ENCODE peak calls at places on chromosomes 12 and 14, in nine cellular contexts. U is heart right ventricle; K is ovary; L is effector memory CD4-positive, alpha-beta T cell; Q is vagina; I is stomach; W is left lung; A is naive thymus-derived CD4-positive, alpha-beta T cell; X is CD4-positive, alpha-beta memory T cell. E is an unnamed sample.

GRCh38 chr14:52730708-52731111 is 744 bp downstream of the STYX start:
- DNase-seq in U (no peak), K (no peak), L (no peak), Q (no peak), I (no peak), W (no peak), A (no peak), X (no peak), E (no peak)

GRCh38 chr12:110022980-110023633 is 23.9 kb downstream of the ANKRD13A start:
- DNase-seq in U (no peak), K (no peak), L (no peak), Q (no peak), I (no peak), W (no peak), A (no peak), X (no peak), E (no peak)

GRCh38 chr14:96136361-96136760 is 68.3 kb upstream of the BDKRB2 start:
- DNase-seq in U (no peak), K (no peak), L (no peak), Q (no peak), I (no peak), W (no peak), A (no peak), X (no peak), E (no peak)

GRCh38 chr12:46549527-46550265 is 177.1 kb upstream of the SLC38A2 start:
- DNase-seq in U (no peak), K (no peak), L (no peak), Q (no peak), I (no peak), W (no peak), A (peak; percentile 53), X (no peak), E (no peak)

GRCh38 chr12:100376166-100376565 is 19.3 kb downstream of the SLC17A8 start:
- DNase-seq in U (no peak), K (no peak), L (no peak), Q (no peak), I (no peak), W (no peak), A (no peak), X (no peak), E (no peak)

GRCh38 chr12:129771238-129771637 is 132.6 kb downstream of the TMEM132D start:
- DNase-seq in U (no peak), K (no peak), L (no peak), Q (no peak), I (no peak), W (no peak), A (no peak), X (no peak), E (no peak)

GRCh38 chr12:110786012-110786411 is 43.3 kb upstream of the PPP1CC start:
- DNase-seq in U (no peak), K (no peak), L (no peak), Q (no peak), I (no peak), W (no peak), A (no peak), X (no peak), E (no peak)

GRCh38 chr12:46983959-46984833 is 95.2 kb upstream of the PCED1B start:
- DNase-seq in U (no peak), K (no peak), L (no peak), Q (no peak), I (no peak), W (no peak), A (no peak), X (peak; percentile 21), E (no peak)

GRCh38 chr12:117151195-117152031 is 38.9 kb downstream of the FBXO21 start:
- DNase-seq in U (peak; percentile 73), K (peak; percentile 73), L (no peak), Q (no peak), I (peak; percentile 60), W (peak; percentile 54), A (no peak), X (no peak), E (no peak)

GRCh38 chr12:70190252-70191010 is 52.8 kb upstream of the CNOT2 start:
- DNase-seq in U (no peak), K (no peak), L (no peak), Q (no peak), I (no peak), W (no peak), A (no peak), X (no peak), E (no peak)

GRCh38 chr14:36901846-36902245 is 240.2 kb downstream of the PAX9 start:
- DNase-seq in U (no peak), K (no peak), L (no peak), Q (no peak), I (no peak), W (no peak), A (no peak), X (no peak), E (no peak)

GRCh38 chr14:21298358-21298757 is 18.5 kb downstream of the RPGRIP1 start:
- DNase-seq in U (no peak), K (no peak), L (no peak), Q (no peak), I (no peak), W (no peak), A (no peak), X (no peak), E (no peak)

GRCh38 chr12:32021346-32021773 is 62.1 kb downstream of the RESF1 start:
- DNase-seq in U (no peak), K (no peak), L (no peak), Q (no peak), I (no peak), W (no peak), A (no peak), X (no peak), E (no peak)
- H3K9me3 ChIP-seq in U (no peaks in the 10 kb centered on the region), K (no peaks in the 10 kb centered on the region), L (no peaks in the 10 kb centered on the region), Q (no peaks in the 10 kb centered on the region), I (no peaks in the 10 kb centered on the region), W (no peaks in the 10 kb centered on the region), A (no peaks in the 10 kb centered on the region), X (no peaks in the 10 kb centered on the region), E (no peaks in the 10 kb centered on the region)

GRCh38 chr12:132924356-132924755 is 31.8 kb downstream of the ZNF605 start:
- DNase-seq in U (no peak), K (no peak), L (no peak), Q (no peak), I (no peak), W (no peak), A (no peak), X (no peak), E (no peak)

GRCh38 chr12:132921685-132922084 is 34.3 kb upstream of the CHFR start:
- DNase-seq in U (no peak), K (no peak), L (no peak), Q (no peak), I (no peak), W (no peak), A (no peak), X (no peak), E (no peak)

GRCh38 chr12:132923356-132923909 is 32.7 kb downstream of the ZNF605 start:
- DNase-seq in U (no peak), K (no peak), L (no peak), Q (no peak), I (no peak), W (no peak), A (no peak), X (no peak), E (no peak)

GRCh38 chr12:132925597-132926416 is 30.3 kb downstream of the ZNF605 start:
- DNase-seq in U (no peak), K (no peak), L (no peak), Q (no peak), I (no peak), W (no peak), A (no peak), X (no peak), E (no peak)

GRCh38 chr12:132922676-132923075 is 33.4 kb downstream of the ZNF605 start:
- DNase-seq in U (no peak), K (no peak), L (no peak), Q (no peak), I (no peak), W (no peak), A (no peak), X (no peak), E (no peak)
- H3K9me3 ChIP-seq in U (peaks cover 100% of the 10 kb centered on the region), K (peaks cover 49% of the 10 kb centered on the region), L (peaks cover 74% of the 10 kb centered on the region), Q (peaks cover 95% of the 10 kb centered on the region), I (peaks cover 98% of the 10 kb centered on the region), W (peaks cover 100% of the 10 kb centered on the region), A (peaks cover 85% of the 10 kb centered on the region), X (peaks cover 5% of the 10 kb centered on the region), E (peaks cover 49% of the 10 kb centered on the region)

DNA sequence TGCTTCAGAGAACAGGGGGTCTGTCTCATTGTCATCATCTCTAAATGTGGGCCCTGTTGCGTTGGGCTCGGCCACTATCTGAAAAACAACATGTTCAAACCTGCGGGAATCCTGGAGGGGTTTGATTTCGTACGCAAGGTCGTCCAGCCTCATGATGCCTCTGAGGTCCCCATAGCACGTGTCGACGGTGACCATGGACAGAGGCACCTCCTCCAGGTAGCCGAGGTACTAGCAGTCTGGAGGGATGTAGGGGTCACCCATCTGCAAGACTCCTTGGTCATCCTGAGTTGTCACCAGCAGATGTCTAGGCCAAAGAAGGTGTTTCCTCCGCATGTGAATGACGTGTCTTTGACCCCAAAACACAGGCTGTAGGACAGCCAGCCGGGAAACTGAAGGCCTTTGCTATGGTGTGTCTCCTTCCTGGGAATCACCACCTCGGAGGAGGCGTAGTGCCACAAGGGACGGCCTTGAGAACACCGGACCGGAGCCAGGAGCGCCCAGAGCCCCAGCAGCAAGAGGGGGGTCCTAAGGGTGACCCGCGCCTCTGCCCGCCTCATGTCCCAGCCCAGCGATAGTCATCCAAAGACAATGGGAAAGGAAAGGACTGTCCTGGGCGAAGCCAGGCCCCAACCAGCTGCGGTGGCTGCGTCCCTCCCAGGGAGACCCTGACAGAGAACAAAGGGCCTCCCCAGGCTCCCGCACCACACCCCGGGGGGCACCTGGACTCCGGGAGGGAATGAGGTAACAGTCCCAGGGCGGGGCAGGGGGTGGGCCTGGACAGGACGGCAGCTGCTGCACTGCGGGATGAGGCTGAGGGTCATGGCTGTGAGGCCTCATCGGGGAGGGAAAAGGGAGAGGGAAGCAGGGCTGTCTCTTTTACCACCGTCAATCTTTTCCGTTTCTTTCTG is 445.5 kb downstream of the TMEM121 start:
- DNase-seq in U (no peak), K (no peak), L (no peak), Q (no peak), I (no peak), W (no peak), A (no peak), X (no peak), E (no peak)
- H3K9me3 ChIP-seq in U (no peaks in the 10 kb centered on the region), K (no peaks in the 10 kb centered on the region), L (no peaks in the 10 kb centered on the region), Q (no peaks in the 10 kb centered on the region), I (no peaks in the 10 kb centered on the region), W (no peaks in the 10 kb centered on the region), A (no peaks in the 10 kb centered on the region), X (no peaks in the 10 kb centered on the region), E (no peaks in the 10 kb centered on the region)

GRCh38 chr12:34379142-34379541 is 356.8 kb downstream of the ALG10 start:
- DNase-seq in U (no peak), K (no peak), L (no peak), Q (no peak), I (no peak), W (no peak), A (no peak), X (no peak), E (no peak)
- H3K9me3 ChIP-seq in U (no peaks in the 10 kb centered on the region), K (peaks cover 17% of the 10 kb centered on the region), L (peaks cover 7% of the 10 kb centered on the region), Q (peaks cover 12% of the 10 kb centered on the region), I (peaks cover 98% of the 10 kb centered on the region), W (peaks cover 99% of the 10 kb centered on the region), A (peaks cover 79% of the 10 kb centered on the region), X (no peaks in the 10 kb centered on the region), E (no peaks in the 10 kb centered on the region)

DNA sequence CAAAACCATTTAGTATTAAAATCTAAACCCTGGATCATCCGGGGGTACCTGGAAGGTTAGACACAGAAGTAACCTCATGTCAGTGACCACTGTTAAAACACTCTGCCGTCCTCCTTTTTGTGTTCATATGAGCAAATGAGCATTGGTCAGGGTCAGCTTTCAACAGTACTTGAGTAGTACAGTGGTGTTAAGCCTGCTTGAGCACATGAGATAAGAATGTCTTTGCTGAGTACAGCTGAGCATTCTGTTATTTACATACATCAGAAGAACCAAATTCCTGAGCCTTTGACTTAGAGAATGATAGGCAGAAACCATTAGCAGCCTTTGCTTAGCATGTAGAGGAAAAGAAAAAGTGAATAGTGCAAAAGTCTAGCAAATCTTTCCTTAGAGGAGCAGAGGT is 38.6 kb upstream of the LRTM2 start:
- DNase-seq in U (no peak), K (no peak), L (no peak), Q (no peak), I (no peak), W (no peak), A (no peak), X (no peak), E (no peak)
- H3K9me3 ChIP-seq in U (no peaks in the 10 kb centered on the region), K (no peaks in the 10 kb centered on the region), L (no peaks in the 10 kb centered on the region), Q (no peaks in the 10 kb centered on the region), I (no peaks in the 10 kb centered on the region), W (no peaks in the 10 kb centered on the region), A (no peaks in the 10 kb centered on the region), X (no peaks in the 10 kb centered on the region), E (no peaks in the 10 kb centered on the region)